ENCODE peak calls at places on chromosomes 4 and X, in six cellular contexts. D is A549, I is K562, J is HCT116, T is GM23338, W is HepG2. O is an unnamed sample.

GRCh38 chr4:102758241-102758871 is 2.4 kb downstream of the MANBA start:
- DNase-seq in D (no peak), I (no peak), J (no peak), T (no peak), W (no peak), O (no peak)

GRCh38 chr4:41990029-41990382 is 324 bp upstream of the SLC30A9 start:
- DNase-seq in D (peak), I (no peak), J (no peak), T (no peak), W (no peak), O (no peak)

GRCh38 chrX:3286196-3286920 is 60.1 kb downstream of the MXRA5 start:
- DNase-seq in D (no peak), I (no peak), J (peak), T (no peak), W (no peak), O (no peak)

GRCh38 chrX:39242187-39242586 is 440.9 kb downstream of the MID1IP1 start:
- DNase-seq in D (peak), I (peak), J (peak), T (peak), W (peak), O (peak)

GRCh38 chr4:55038176-55038890 is 87.1 kb downstream of the KDR start:
- DNase-seq in D (no peak), I (no peak), J (no peak), T (no peak), W (no peak), O (no peak)

GRCh38 chr4:31366041-31366440 is 645.9 kb downstream of the PCDH7 start:
- DNase-seq in D (no peak), I (no peak), J (no peak), T (no peak), W (no peak), O (no peak)

GRCh38 chr4:100022792-100023222 is 72.7 kb upstream of the H2AZ1 start:
- DNase-seq in D (no peak), I (no peak), J (no peak), T (peak), W (no peak), O (no peak)

GRCh38 chrX:21153503-21153902 is 220.7 kb upstream of the CNKSR2 start:
- DNase-seq in D (no peak), I (no peak), J (no peak), T (no peak), W (no peak), O (no peak)

GRCh38 chr4:8771666-8772065 is 100.0 kb downstream of the HMX1 start:
- DNase-seq in D (no peak), I (no peak), J (no peak), T (no peak), W (no peak), O (no peak)

GRCh38 chr4:126396121-126396520 is 1081.4 kb downstream of the FAT4 start:
- DNase-seq in D (no peak), I (no peak), J (no peak), T (no peak), W (no peak), O (no peak)

GRCh38 chrX:27591938-27592337 is 1.8 kb downstream of the DCAF8L2 start:
- DNase-seq in D (no peak), I (no peak), J (no peak), T (peak), W (no peak), O (no peak)

GRCh38 chrX:55008571-55009358 is 8.6 kb downstream of the APEX2 start:
- DNase-seq in D (no peak), I (no peak), J (peak), T (no peak), W (no peak), O (no peak)

GRCh38 chrX:74179071-74179470 is 124.9 kb upstream of the ZCCHC13 start:
- DNase-seq in D (no peak), I (no peak), J (no peak), T (no peak), W (peak), O (no peak)

GRCh38 chrX:1598021-1598875 is 6.8 kb downstream of the AKAP17A start:
- DNase-seq in D (no peak), I (no peak), J (no peak), T (no peak), W (no peak), O (no peak)

GRCh38 chr4:7978907-7979651 is 39.4 kb upstream of the AFAP1 start:
- DNase-seq in D (no peak), I (no peak), J (no peak), T (peak), W (no peak), O (no peak)

GRCh38 chr4:2650276-2650675 is 105.9 kb downstream of the TNIP2 start:
- DNase-seq in D (no peak), I (no peak), J (no peak), T (no peak), W (no peak), O (no peak)

GRCh38 chrX:127726227-127726626 is 326.0 kb downstream of the ACTRT1 start:
- DNase-seq in D (no peak), I (no peak), J (no peak), T (no peak), W (no peak), O (no peak)

GRCh38 chrX:134373736-134374135 is 86.2 kb upstream of the HPRT1 start:
- DNase-seq in D (no peak), I (peak), J (no peak), T (peak), W (no peak), O (no peak)

GRCh38 chrX:152428089-152428488 is 23.0 kb downstream of the GABRA3 start:
- DNase-seq in D (no peak), I (no peak), J (no peak), T (no peak), W (no peak), O (no peak)

GRCh38 chrX:68403522-68403921 is 29.8 kb downstream of the OPHN1 start:
- DNase-seq in D (no peak), I (no peak), J (no peak), T (no peak), W (no peak), O (no peak)

GRCh38 chr4:138953962-138954371 is 61.6 kb upstream of the NOCT start:
- DNase-seq in D (no peak), I (no peak), J (no peak), T (no peak), W (no peak), O (no peak)

GRCh38 chr4:101158507-101158906 is 188.8 kb downstream of the PPP3CA start:
- DNase-seq in D (no peak), I (no peak), J (no peak), T (no peak), W (no peak), O (no peak)

GRCh38 chr4:152665691-152666410 is 13.9 kb downstream of the TMEM154 start:
- DNase-seq in D (no peak), I (no peak), J (no peak), T (peak), W (no peak), O (no peak)

GRCh38 chr4:56861365-56861764 is 39.9 kb upstream of the SPINK2 start:
- DNase-seq in D (no peak), I (no peak), J (no peak), T (peak), W (no peak), O (no peak)

GRCh38 chrX:118780915-118781314 is 42.7 kb upstream of the ZCCHC12 start:
- DNase-seq in D (no peak), I (no peak), J (no peak), T (no peak), W (no peak), O (no peak)

DNA sequence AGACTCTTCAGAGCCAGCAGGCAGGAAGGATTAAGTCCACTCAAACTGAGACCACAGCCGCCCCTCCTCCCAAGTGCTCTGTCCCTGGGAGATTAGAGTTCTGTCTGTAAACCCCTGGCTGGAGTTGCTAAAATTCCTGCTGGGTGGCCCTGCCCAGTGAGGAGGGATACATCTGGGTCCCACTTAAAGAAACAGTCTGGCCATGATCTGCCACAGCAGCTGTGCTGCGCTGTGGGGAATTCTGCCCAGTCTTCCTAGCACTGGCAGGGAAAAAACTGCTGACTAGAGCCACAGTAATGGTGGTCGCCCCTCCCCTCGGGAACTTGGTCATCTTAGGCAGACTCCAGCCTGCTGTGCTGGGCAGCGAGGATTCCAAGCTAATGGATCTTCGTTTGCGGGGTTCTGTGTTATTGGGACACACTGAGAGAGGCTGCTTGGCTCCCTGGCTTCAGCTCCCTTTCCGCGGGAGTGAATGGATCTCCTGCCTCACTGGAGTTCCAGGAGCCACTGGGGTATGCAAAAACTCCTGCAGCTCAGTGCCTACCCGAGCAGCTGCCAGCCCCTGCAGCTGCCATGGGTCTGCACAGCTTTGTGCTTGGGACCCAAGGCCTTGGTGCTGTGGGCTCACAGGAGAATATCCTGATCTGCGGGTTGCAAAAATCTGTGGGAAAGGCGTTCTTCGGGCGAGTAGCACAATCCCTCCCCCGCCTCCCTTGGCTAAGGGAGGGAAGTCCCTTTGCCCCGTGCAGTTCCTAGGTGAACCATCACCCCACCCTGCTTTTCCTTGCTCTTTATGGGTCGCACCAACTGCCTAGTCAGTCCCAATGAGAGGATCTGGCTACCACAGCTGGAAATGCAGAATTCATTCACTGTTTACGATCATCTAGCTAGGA is 15.7 kb downstream of the ZXDB start:
- DNase-seq in D (no peak), I (no peak), J (no peak), T (peak), W (no peak), O (no peak)
- TF ChIP-seq CTCF in D (no peak), I (no peak), J (no peak), T (no peak), W (no peak), O (no peak)

DNA sequence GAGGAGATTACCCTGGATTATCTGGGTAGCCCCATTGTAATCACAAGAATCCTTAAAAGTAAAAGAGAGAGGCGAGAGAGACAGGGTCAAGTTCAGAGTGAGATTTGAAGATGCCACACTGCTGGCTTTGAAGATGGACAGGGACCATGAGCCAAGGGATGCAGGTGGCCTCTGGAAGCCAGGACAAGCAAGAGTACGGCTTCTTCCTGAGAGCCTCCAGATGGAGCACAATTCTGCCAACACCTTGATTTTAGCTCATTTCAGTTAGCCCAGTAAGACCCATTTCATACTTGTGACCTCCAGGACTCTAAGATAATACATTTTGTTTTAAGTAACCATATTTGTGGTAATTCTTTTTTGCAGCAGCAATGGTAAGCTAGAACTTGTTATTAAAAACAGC is 120.3 kb downstream of the GPM6A start:
- DNase-seq in D (no peak), I (no peak), J (no peak), T (no peak), W (no peak), O (no peak)
- H3K4me3 ChIP-seq in D (no peak), I (no peak), J (no peak), T (no peak), W (no peak), O (no peak)

GRCh38 chr4:76969493-76969892 is 19.9 kb downstream of the SEPTIN11 start:
- DNase-seq in D (no peak), I (peak), J (no peak), T (no peak), W (no peak), O (no peak)
- TF ChIP-seq REST in D (no peak), I (no peak), J (no peak), T (no peak), W (no peak), O (no peak)

DNA sequence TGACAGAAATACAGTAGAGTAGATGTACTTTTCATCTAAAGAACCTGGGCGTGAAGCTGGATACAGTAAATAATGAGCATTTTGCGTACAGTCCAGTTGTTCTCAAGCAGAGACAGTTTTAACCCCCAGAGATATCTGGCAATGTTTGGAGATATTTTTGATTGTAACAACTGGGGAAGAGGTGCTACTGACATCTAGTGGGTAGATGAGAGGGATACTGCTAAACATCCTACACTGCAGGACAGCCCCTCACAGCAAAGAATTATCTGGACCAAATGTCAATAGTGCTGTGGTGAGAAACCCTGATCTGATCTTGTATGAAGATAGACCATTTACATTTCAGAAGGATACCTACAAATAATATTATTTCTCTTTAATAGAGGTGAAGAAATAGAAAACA is 200.2 kb upstream of the FAM47A start:
- DNase-seq in D (no peak), I (no peak), J (no peak), T (peak), W (no peak), O (no peak)
- TF ChIP-seq CTCF in D (no peak), I (no peak), J (no peak), T (peak), W (no peak), O (no peak)

GRCh38 chr4:182531555-182532162 is 288.5 kb downstream of the TENM3 start:
- DNase-seq in D (no peak), I (no peak), J (no peak), T (no peak), W (no peak), O (no peak)

GRCh38 chr4:182530451-182530850 is 287.2 kb downstream of the TENM3 start:
- DNase-seq in D (no peak), I (no peak), J (no peak), T (no peak), W (no peak), O (no peak)

GRCh38 chr4:182536221-182536620 is 293.0 kb downstream of the TENM3 start:
- DNase-seq in D (no peak), I (no peak), J (no peak), T (peak), W (no peak), O (no peak)

GRCh38 chr4:182537031-182537617 is 293.9 kb downstream of the TENM3 start:
- DNase-seq in D (no peak), I (no peak), J (no peak), T (no peak), W (no peak), O (no peak)

DNA sequence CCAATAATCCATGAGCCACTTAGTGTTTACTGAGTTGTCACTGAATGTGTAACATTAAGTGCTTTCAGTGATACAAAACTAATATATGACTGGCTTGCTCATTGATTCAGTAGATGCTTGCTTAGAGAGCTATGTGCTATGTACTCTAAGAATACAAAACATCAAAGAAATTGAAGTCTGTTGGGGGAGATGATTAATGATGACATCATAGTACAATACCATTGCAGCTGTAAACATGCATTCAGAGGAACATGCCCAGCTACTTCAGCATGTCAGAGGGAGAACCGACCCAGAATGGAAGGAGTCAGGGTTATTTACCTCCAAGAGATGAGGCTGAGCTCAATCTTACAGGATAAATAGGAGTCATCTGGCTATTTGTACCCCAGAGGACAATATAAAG is 290.7 kb downstream of the TENM3 start:
- DNase-seq in D (no peak), I (no peak), J (no peak), T (no peak), W (no peak), O (no peak)
- H3K4me3 ChIP-seq in D (no peak), I (no peak), J (no peak), T (no peak), W (no peak), O (no peak)

GRCh38 chr4:109174224-109174953 is 128.1 kb downstream of the COL25A1 start:
- DNase-seq in D (no peak), I (peak), J (no peak), T (no peak), W (no peak), O (no peak)
- TF ChIP-seq REST in D (no peak), I (no peak), J (no peak), T (no peak), W (no peak), O (no peak)

DNA sequence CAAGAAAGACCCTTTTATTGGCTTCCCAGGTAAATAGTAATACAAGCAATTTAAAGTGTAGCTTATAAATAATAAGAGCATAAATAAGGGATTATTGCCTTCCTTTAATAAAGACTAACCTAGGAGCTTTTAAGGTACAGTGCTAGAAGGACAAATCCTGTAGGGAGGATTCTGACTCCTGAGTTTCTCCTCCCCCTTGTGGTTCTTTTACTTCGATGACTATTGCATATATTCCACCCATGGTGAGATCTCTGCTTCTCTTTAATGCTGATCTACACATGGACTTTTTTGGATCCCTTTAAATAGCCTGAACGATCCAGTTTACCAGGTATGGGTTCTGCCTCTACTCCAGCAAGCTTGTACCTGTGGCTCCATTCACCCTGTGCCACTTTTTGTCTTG is 2.5 kb downstream of the GALNT7 start:
- DNase-seq in D (peak), I (peak), J (no peak), T (peak), W (peak), O (no peak)
- TF ChIP-seq CTCF in D (peak), I (peak), J (peak), T (peak), W (no peak), O (no peak)

O was measured in HL-60.